ENCODE peak calls at places on chromosomes 11 and 22, in seven cellular contexts. Z, A, D, C, G, L and Y are unnamed samples.

GRCh38 chr11:79244175-79244804 is 196.5 kb downstream of the TENM4 start:
- DNase-seq in Z (no peak), A (no peak), D (peak), C (peak), G (peak), L (peak), Y (peak)

GRCh38 chr11:12092714-12093113 is 17.7 kb upstream of the MICAL2 start:
- DNase-seq in Z (no peak), A (no peak), D (no peak), C (no peak), G (no peak), L (no peak), Y (no peak)

GRCh38 chr11:127219704-127220103 is 219.1 kb upstream of the KIRREL3 start:
- DNase-seq in Z (no peak), A (no peak), D (no peak), C (no peak), G (no peak), L (no peak), Y (no peak)

GRCh38 chr22:20143883-20144665 is 6.8 kb downstream of the CCDC188 start:
- DNase-seq in Z (no peak), A (no peak), D (no peak), C (no peak), G (no peak), L (no peak), Y (no peak)

GRCh38 chr11:76323804-76324203 is 57.1 kb downstream of the THAP12 start:
- DNase-seq in Z (no peak), A (no peak), D (no peak), C (no peak), G (no peak), L (no peak), Y (no peak)

GRCh38 chr11:45238724-45239123 is 47.4 kb downstream of the SYT13 start:
- DNase-seq in Z (no peak), A (no peak), D (peak), C (no peak), G (peak), L (peak), Y (peak)

GRCh38 chr11:45265963-45266692 is 20.0 kb downstream of the SYT13 start:
- DNase-seq in Z (no peak), A (no peak), D (no peak), C (no peak), G (no peak), L (no peak), Y (no peak)

GRCh38 chr11:65382804-65383368 is 440 bp upstream of the SLC25A45 start:
- DNase-seq in Z (no peak), A (no peak), D (peak), C (no peak), G (no peak), L (no peak), Y (no peak)

GRCh38 chr11:120400564-120401364 is 64.6 kb downstream of the ARHGEF12 start:
- DNase-seq in Z (peak), A (no peak), D (peak), C (peak), G (peak), L (peak), Y (peak)

GRCh38 chr11:61728940-61729219 is 23.6 kb upstream of the MYRF start:
- DNase-seq in Z (no peak), A (no peak), D (peak), C (peak), G (peak), L (peak), Y (peak)

GRCh38 chr11:105718641-105719040 is 108.8 kb downstream of the GRIA4 start:
- DNase-seq in Z (no peak), A (no peak), D (no peak), C (no peak), G (no peak), L (peak), Y (no peak)

GRCh38 chr11:46273511-46274205 is 3.8 kb upstream of the CREB3L1 start:
- DNase-seq in Z (no peak), A (no peak), D (peak), C (no peak), G (no peak), L (no peak), Y (peak)

GRCh38 chr22:30298005-30298701 is 8.8 kb upstream of the CASTOR1 start:
- DNase-seq in Z (no peak), A (no peak), D (peak), C (no peak), G (peak), L (no peak), Y (no peak)

GRCh38 chr11:125236072-125236825 is 71.7 kb downstream of the PKNOX2 start:
- DNase-seq in Z (no peak), A (no peak), D (no peak), C (no peak), G (no peak), L (no peak), Y (no peak)

GRCh38 chr11:13016415-13016814 is 7.3 kb downstream of the RASSF10 start:
- DNase-seq in Z (peak), A (no peak), D (peak), C (no peak), G (peak), L (no peak), Y (no peak)

GRCh38 chr11:9787981-9788521 is 124.2 kb downstream of the SWAP70 start:
- DNase-seq in Z (no peak), A (no peak), D (no peak), C (no peak), G (peak), L (peak), Y (peak)

GRCh38 chr11:134266841-134267251 is 9.3 kb upstream of the GLB1L3 start:
- DNase-seq in Z (no peak), A (no peak), D (peak), C (peak), G (peak), L (peak), Y (peak)

GRCh38 chr11:65362320-65362931 is 7.9 kb downstream of the TIGD3 start:
- DNase-seq in Z (no peak), A (peak), D (no peak), C (no peak), G (no peak), L (no peak), Y (no peak)

GRCh38 chr22:38080847-38081635 is 2.9 kb downstream of the SLC16A8 start:
- DNase-seq in Z (peak), A (no peak), D (peak), C (no peak), G (no peak), L (peak), Y (peak)

GRCh38 chr11:113550179-113550578 is 75.0 kb upstream of the DRD2 start:
- DNase-seq in Z (no peak), A (no peak), D (no peak), C (no peak), G (no peak), L (no peak), Y (no peak)

GRCh38 chr11:129374081-129374992 is 1.3 kb upstream of the BARX2 start:
- DNase-seq in Z (no peak), A (peak), D (no peak), C (no peak), G (no peak), L (no peak), Y (peak)
- TF ChIP-seq EZH2 in Z (peak), A (no peak), D (no peak), C (peak), G (peak), L (peak), Y (peak)

GRCh38 chr11:559712-560304 is 730 bp downstream of the LMNTD2 start:
- DNase-seq in Z (no peak), A (no peak), D (no peak), C (no peak), G (no peak), L (no peak), Y (no peak)
- H3K4me3 ChIP-seq in Z (no peak), A (peak), D (peak), C (peak), G (peak), L (peak), Y (no peak)

GRCh38 chr22:22934543-22935055 is 47.0 kb downstream of the IGLL5 start:
- DNase-seq in Z (no peak), A (no peak), D (no peak), C (no peak), G (no peak), L (no peak), Y (no peak)

GRCh38 chr22:22933807-22934542 is 46.4 kb downstream of the IGLL5 start:
- DNase-seq in Z (no peak), A (no peak), D (no peak), C (no peak), G (no peak), L (no peak), Y (no peak)

GRCh38 chr22:22936190-22936914 is 48.7 kb downstream of the IGLL5 start:
- DNase-seq in Z (no peak), A (no peak), D (no peak), C (no peak), G (no peak), L (no peak), Y (no peak)

GRCh38 chr22:22935546-22936157 is 48.0 kb downstream of the IGLL5 start:
- DNase-seq in Z (no peak), A (peak), D (no peak), C (no peak), G (no peak), L (no peak), Y (no peak)

GRCh38 chr22:22935056-22935545 is 47.5 kb downstream of the IGLL5 start:
- DNase-seq in Z (no peak), A (no peak), D (no peak), C (no peak), G (no peak), L (no peak), Y (no peak)
- H3K4me2 ChIP-seq in Z (no peak), A (peak), D (no peak), C (no peak), G (no peak), L (no peak), Y (no peak)

GRCh38 chr22:41688365-41689211 is at the start of gene SNU13:
- DNase-seq in Z (peak), A (peak), D (peak), C (no peak), G (peak), L (peak), Y (peak)
- TF ChIP-seq EZH2 in Z (no peak), A (no peak), D (no peak), C (no peak), G (no peak), L (no peak), Y (no peak)